ENCODE peak calls at places on chromosomes 6 and 20, in five cellular contexts. N is endothelial cell, Z is endodermal cell, E is foreskin keratinocyte, Q is suprapubic skin. H is an unnamed sample.

GRCh38 chr20:48155231-48155630 is 369.9 kb upstream of the SULF2 start:
- DNase-seq in N (no peak), Z (no peak), E (no peak), Q (no peak), H (no peak)

GRCh38 chr6:82363368-82364086 is at the start of gene TPBG:
- DNase-seq in N (peak), Z (peak), E (peak), Q (peak), H (no peak)

GRCh38 chr6:44010411-44011349 is 116.6 kb downstream of the MRPL14 start:
- DNase-seq in N (no peak), Z (peak), E (peak), Q (peak), H (peak)

GRCh38 chr6:101396552-101397173 is 3.2 kb downstream of the GRIK2 start:
- DNase-seq in N (peak), Z (peak), E (peak), Q (no peak), H (peak)

GRCh38 chr6:45527210-45527609 is 149.5 kb upstream of the SUPT3H start:
- DNase-seq in N (no peak), Z (no peak), E (no peak), Q (no peak), H (no peak)

GRCh38 chr20:56360899-56361199 is 2.1 kb downstream of the FAM210B start:
- DNase-seq in N (no peak), Z (no peak), E (no peak), Q (no peak), H (no peak)

GRCh38 chr20:35434085-35435005 is 3.7 kb downstream of the GDF5 start:
- DNase-seq in N (no peak), Z (no peak), E (no peak), Q (no peak), H (no peak)

GRCh38 chr6:51430610-51431009 is 611.9 kb downstream of the TFAP2B start:
- DNase-seq in N (no peak), Z (no peak), E (no peak), Q (no peak), H (no peak)

GRCh38 chr20:5848711-5849505 is 98.7 kb downstream of the SHLD1 start:
- DNase-seq in N (no peak), Z (no peak), E (no peak), Q (no peak), H (peak)

GRCh38 chr6:159691963-159692287 is 1.1 kb downstream of the SOD2 start:
- DNase-seq in N (no peak), Z (peak), E (peak), Q (no peak), H (peak)

GRCh38 chr6:68634503-68635411 is at the start of gene ADGRB3:
- DNase-seq in N (peak), Z (peak), E (peak), Q (peak), H (peak)

GRCh38 chr6:143507358-143508145 is 4.0 kb downstream of the FUCA2 start:
- DNase-seq in N (no peak), Z (no peak), E (peak), Q (no peak), H (no peak)

GRCh38 chr6:162636167-162636566 is 91.4 kb downstream of the PRKN start:
- DNase-seq in N (no peak), Z (no peak), E (no peak), Q (no peak), H (no peak)

GRCh38 chr6:50410577-50410976 is 302.7 kb upstream of the TFAP2D start:
- DNase-seq in N (no peak), Z (no peak), E (no peak), Q (no peak), H (no peak)

GRCh38 chr6:83378621-83379388 is 52.0 kb downstream of the ME1 start:
- DNase-seq in N (no peak), Z (no peak), E (peak), Q (no peak), H (no peak)

GRCh38 chr6:158467923-158468322 is 92.0 kb upstream of the TMEM181 start:
- DNase-seq in N (no peak), Z (peak), E (no peak), Q (no peak), H (no peak)

GRCh38 chr20:51616060-51616459 is 73.5 kb upstream of the NFATC2 start:
- DNase-seq in N (no peak), Z (no peak), E (no peak), Q (no peak), H (no peak)

GRCh38 chr6:161303628-161304340 is 29.9 kb upstream of the AGPAT4 start:
- DNase-seq in N (no peak), Z (no peak), E (peak), Q (no peak), H (no peak)

GRCh38 chr6:161305860-161306259 is 32.0 kb upstream of the AGPAT4 start:
- DNase-seq in N (no peak), Z (no peak), E (no peak), Q (no peak), H (no peak)

GRCh38 chr6:161302949-161303348 is 29.1 kb upstream of the AGPAT4 start:
- DNase-seq in N (no peak), Z (no peak), E (no peak), Q (no peak), H (no peak)

GRCh38 chr6:161300823-161301222 is 27.0 kb upstream of the AGPAT4 start:
- DNase-seq in N (no peak), Z (no peak), E (no peak), Q (no peak), H (no peak)

DNA sequence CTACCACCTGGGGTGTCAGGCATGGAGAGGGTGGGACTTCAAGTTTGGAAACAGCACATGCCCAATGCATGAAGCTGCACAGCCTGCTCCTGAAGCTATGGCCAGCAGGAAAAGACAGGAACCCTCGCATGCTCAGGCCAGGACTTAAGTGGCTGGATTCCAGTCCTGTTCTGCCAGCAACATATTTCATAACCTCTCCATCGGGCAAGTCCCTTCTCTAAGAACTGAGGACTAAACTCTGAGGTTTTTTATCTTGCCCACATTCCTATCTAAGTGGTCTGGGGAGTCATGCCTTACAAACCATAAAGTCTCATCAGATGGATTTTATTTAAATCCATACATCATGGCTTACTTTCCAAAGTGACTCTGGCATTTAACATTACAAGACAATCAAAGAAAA is 27.5 kb upstream of the AGPAT4 start:
- DNase-seq in N (no peak), Z (no peak), E (peak), Q (no peak), H (no peak)
- TF ChIP-seq CTCF in N (no peak), Z (no peak), E (no peak), Q (no peak), H (no peak)

DNA sequence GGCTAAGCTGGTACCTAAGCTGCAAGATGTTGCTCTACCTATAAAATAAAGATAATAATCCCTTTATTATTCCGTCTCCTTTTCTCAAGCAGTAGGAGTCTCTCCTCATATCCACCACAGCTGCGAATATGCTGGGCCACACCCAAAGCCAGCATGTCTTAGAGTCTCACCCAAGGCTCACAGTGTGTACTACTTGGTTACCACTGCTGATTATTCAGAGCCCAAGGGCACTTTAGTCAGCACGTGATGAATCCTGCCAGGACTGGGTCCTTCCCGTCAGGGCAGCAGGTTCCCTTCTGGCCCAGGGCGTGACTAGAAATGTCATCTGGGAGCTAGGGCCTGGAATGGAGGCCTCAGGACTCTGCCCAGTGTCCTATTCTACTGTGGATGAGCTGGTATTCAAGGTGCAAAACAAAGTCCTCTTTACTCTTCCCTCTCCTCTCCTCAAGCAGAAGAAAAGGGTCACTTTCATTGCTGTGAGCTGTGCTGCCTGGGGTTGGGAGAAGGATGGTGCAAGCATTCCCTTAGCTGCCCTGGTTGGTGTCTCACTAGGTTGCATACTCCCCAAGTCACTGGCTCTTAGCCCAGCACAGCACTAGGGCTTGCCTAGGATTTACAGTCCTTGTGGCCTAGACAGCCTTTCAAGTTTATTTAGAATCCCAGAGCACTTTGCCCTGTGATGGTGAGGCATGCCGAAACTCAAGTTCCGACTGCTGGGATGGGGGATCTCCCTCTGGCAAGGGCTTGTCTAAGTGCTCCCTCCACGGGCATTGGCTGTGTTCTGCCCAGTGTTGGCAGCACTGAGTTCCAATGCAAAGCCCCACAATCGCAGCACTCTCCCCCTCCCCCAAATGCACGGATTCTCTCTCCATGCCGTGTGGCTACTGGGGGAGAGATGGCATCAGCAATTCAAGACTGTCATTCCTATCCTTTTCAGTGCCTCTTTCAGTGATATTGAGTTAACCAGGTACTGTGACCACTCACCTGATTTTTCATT is 320.2 kb downstream of the BTBD9 start:
- DNase-seq in N (no peak), Z (no peak), E (peak), Q (no peak), H (no peak)
- TF ChIP-seq CTCF in N (no peak), Z (no peak), E (no peak), Q (no peak), H (no peak)

GRCh38 chr20:63180541-63181185 is 35.3 kb downstream of the YTHDF1 start:
- DNase-seq in N (no peak), Z (no peak), E (no peak), Q (no peak), H (no peak)

GRCh38 chr20:63179876-63180275 is 36.1 kb downstream of the YTHDF1 start:
- DNase-seq in N (no peak), Z (no peak), E (no peak), Q (no peak), H (no peak)

GRCh38 chr20:63177785-63178444 is 38.0 kb downstream of the YTHDF1 start:
- DNase-seq in N (no peak), Z (peak), E (peak), Q (no peak), H (peak)

GRCh38 chr20:63178445-63178818 is 37.5 kb downstream of the YTHDF1 start:
- DNase-seq in N (no peak), Z (peak), E (no peak), Q (no peak), H (no peak)

DNA sequence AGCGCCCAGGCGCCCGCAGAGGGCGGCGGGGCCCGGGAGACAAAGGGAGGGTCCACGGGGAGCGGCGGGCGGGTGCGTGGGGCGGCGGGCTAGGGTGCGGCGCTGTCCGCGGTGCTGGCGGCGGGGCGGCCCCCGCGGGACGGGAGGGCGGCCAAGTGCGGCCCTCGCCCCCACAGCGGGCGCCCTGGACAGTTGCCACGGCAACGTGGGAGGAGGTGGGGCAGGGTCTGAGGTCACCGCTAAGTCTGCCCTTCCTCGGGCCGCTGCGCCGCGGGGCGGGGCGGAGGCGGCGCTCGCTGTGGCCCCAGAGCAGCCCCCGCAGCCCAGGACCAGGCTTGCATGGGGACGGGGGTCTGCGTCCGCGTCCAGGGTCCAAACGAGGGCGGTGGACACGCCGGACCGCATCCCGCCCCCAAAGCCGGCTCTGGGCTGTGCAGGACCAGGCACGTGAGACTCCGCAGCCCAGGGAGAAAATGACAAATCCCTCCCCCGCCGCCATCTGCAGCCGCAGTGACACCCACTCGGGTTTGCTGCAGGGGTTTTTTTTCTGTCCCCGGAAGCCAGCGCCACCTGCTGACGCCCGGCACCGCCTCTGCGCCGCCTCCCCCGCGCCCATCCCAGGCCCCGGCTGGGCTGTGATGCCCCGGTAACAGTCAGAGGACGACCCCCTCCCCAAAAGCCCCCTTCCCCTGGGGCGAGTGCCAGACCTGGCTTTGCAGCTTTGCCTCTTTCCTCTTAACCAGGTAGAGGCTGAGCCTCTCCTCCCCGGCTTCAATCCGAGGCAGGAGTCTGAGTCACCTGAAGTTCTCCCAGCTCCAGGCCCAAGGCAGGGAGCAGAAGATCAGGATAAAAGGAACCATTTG is 36.8 kb downstream of the YTHDF1 start:
- DNase-seq in N (no peak), Z (peak), E (peak), Q (no peak), H (peak)
- TF ChIP-seq CTCF in N (no peak), Z (peak), E (peak), Q (no peak), H (peak)

GRCh38 chr6:134436281-134436815 is 118.4 kb upstream of the SGK1 start:
- DNase-seq in N (no peak), Z (no peak), E (peak), Q (peak), H (peak)

GRCh38 chr6:134438825-134439224 is 120.9 kb upstream of the SGK1 start:
- DNase-seq in N (no peak), Z (no peak), E (no peak), Q (no peak), H (no peak)

GRCh38 chr6:134435814-134436280 is 117.9 kb upstream of the SGK1 start:
- DNase-seq in N (no peak), Z (no peak), E (no peak), Q (no peak), H (no peak)

GRCh38 chr6:134436950-134437349 is 119.0 kb upstream of the SGK1 start:
- DNase-seq in N (no peak), Z (no peak), E (no peak), Q (no peak), H (no peak)

GRCh38 chr6:134437376-134437775 is 119.5 kb upstream of the SGK1 start:
- DNase-seq in N (no peak), Z (no peak), E (peak), Q (no peak), H (peak)
- TF ChIP-seq CTCF in N (no peak), Z (no peak), E (peak), Q (no peak), H (no peak)

GRCh38 chr6:55621244-55621643 is 42.3 kb upstream of the HMGCLL1 start:
- DNase-seq in N (no peak), Z (no peak), E (no peak), Q (no peak), H (no peak)

GRCh38 chr6:55617272-55617671 is 38.3 kb upstream of the HMGCLL1 start:
- DNase-seq in N (peak), Z (peak), E (peak), Q (no peak), H (peak)

DNA sequence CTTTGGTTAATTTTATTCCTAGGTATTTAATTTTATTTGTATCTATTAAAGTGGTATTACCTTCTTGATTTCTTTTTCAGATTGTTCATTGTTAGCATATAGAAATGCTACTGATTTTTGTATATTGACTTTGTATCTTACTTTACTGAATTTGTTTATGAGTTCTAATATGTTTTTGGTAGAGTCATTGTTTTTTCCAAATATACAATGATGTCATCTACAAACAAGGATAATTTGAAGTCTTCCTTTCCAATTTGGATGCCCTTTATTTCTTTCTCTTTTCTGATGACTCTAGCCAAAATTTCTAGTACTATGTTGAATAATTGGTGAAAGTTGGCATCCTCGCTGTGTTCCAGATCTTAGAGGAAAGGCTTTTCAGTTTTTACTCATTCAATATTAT is 43.0 kb upstream of the HMGCLL1 start:
- DNase-seq in N (no peak), Z (no peak), E (no peak), Q (no peak), H (no peak)
- TF ChIP-seq CTCF in N (no peak), Z (no peak), E (no peak), Q (no peak), H (no peak)

GRCh38 chr20:1309439-1309847 is 19.5 kb downstream of the SDCBP2 start:
- DNase-seq in N (no peak), Z (peak), E (no peak), Q (no peak), H (peak)
- TF ChIP-seq CTCF in N (no peak), Z (peak), E (no peak), Q (no peak), H (no peak)

GRCh38 chr20:38581830-38582358 is 897 bp downstream of the ADIG start:
- DNase-seq in N (no peak), Z (no peak), E (no peak), Q (no peak), H (no peak)
- TF ChIP-seq CTCF in N (no peak), Z (no peak), E (no peak), Q (no peak), H (no peak)

GRCh38 chr20:57671662-57672061 is 38.2 kb downstream of the PMEPA1 start:
- DNase-seq in N (no peak), Z (no peak), E (no peak), Q (no peak), H (no peak)
- TF ChIP-seq CTCF in N (no peak), Z (peak), E (peak), Q (no peak), H (no peak)